ENCODE peak calls at places on chromosomes 13 and 19, in ten cellular contexts. R is gastrocnemius medialis, J is heart right ventricle, O is IMR-90, V is coronary artery, B is heart left ventricle, Z is pancreas, T is thyroid gland, M is AG04450, F is psoas muscle. E is an unnamed sample.
A peak's percentile ranks its signal among the peaks of the same experiment; 100 is the strongest.

GRCh38 chr13:114001331-114002008 is 27.6 kb upstream of the C13orf46 start:
- DNase-seq in R (no peak), B (peak; percentile 17), T (no peak), O (no peak), J (no peak), Z (peak; percentile 22), F (peak; percentile 17), V (no peak), M (no peak), E (no peak)

GRCh38 chr13:106010836-106011235 is 524.6 kb downstream of the EFNB2 start:
- DNase-seq in V (no peak), Z (no peak), M (no peak), J (no peak), T (no peak), F (no peak), R (no peak), B (no peak), O (no peak), E (no peak)

GRCh38 chr13:95349267-95349666 is 48.0 kb upstream of the ABCC4 start:
- DNase-seq in Z (no peak), F (no peak), J (peak; percentile 12), M (no peak), T (no peak), R (no peak), O (peak; percentile 40), V (no peak), B (no peak), E (no peak)

GRCh38 chr13:99087954-99088491 is 110.2 kb upstream of the DOCK9 start:
- DNase-seq in Z (peak; percentile 32), T (peak; percentile 29), F (no peak), O (no peak), J (peak; percentile 12), B (no peak), V (no peak), R (no peak), M (no peak), E (peak; percentile 45)

GRCh38 chr19:11244846-11245589 is 5.6 kb downstream of the ANGPTL8 start:
- DNase-seq in O (no peak), B (no peak), M (no peak), J (no peak), F (no peak), Z (no peak), R (no peak), T (no peak), V (no peak), E (no peak)

GRCh38 chr19:30214651-30215051 is 157.5 kb upstream of the ZNF536 start:
- DNase-seq in F (no peak), Z (no peak), M (no peak), B (no peak), R (no peak), O (no peak), T (no peak), J (no peak), V (no peak), E (no peak)

GRCh38 chr19:2986951-2987491 is 9.7 kb downstream of the TLE6 start:
- DNase-seq in F (no peak), O (no peak), Z (no peak), R (no peak), V (no peak), B (no peak), M (no peak), J (no peak), T (peak; percentile 63), E (peak; percentile 46)

GRCh38 chr19:11246941-11247340 is 7.5 kb downstream of the ANGPTL8 start:
- DNase-seq in F (no peak), J (no peak), O (no peak), R (no peak), Z (no peak), M (no peak), T (no peak), B (no peak), V (no peak), E (no peak)

GRCh38 chr19:39238209-39238608 is 6.6 kb downstream of the IFNL3 start:
- DNase-seq in F (no peak), V (no peak), B (no peak), Z (no peak), M (no peak), J (no peak), T (no peak), O (no peak), R (no peak), E (no peak)

GRCh38 chr19:39240421-39240820 is 4.4 kb downstream of the IFNL3 start:
- DNase-seq in F (no peak), R (no peak), B (no peak), Z (no peak), V (no peak), J (no peak), M (no peak), T (no peak), O (no peak), E (no peak)

GRCh38 chr19:39236527-39236926 is 8.3 kb downstream of the IFNL3 start:
- DNase-seq in F (no peak), J (no peak), Z (peak; percentile 29), B (no peak), O (no peak), R (no peak), T (no peak), V (no peak), M (no peak), E (no peak)

GRCh38 chr19:39238944-39239343 is 5.9 kb downstream of the IFNL3 start:
- DNase-seq in M (no peak), J (no peak), T (no peak), R (no peak), Z (no peak), B (no peak), V (no peak), F (no peak), O (no peak), E (no peak)

DNA sequence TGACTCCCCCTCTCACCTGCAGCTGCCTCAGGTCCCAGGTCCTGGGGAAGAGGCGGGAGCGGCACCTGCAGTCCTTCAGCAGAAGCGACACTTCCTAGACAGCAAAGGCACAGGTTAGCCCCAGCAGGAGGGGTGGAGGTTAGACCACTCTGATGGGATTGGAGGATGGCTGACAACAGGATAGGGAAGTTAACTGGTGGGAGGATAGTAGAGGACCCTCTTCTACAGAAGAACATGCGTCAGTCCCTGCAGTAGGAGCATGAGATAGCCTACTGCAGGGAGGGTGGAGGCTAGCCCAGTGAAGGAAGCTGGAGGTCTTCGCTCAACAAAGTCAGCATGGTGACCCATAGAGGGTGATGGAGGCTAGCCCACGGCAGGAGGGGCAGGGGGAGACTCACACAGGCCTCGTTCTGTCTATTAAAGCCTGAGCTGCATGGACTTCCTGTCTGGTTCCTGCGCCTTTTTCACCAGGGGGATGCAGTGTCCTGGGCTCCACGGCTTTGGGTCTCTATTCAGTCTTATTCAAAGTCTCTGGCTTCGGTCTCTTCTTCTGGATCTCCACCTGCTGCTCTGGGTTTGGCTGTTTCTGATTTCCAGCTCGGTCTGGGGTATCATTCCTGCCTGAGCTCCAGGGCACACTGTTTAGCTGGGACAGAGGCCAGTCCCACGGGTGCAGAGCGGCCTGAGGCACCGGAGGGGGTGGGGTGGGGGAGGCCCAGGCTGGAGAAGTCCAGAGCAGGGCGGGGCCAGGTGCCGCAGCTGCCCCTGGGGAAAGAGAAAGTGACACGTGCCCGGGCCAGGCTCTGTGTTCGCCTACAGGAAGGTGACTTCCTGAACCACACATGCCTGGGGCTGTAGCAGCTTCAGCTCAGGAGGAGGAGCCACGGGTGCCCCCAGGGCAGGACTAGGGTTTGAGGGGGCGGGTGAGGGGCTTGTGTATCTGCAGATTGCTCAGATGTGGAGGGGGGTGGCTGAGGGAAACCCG is 7.3 kb downstream of the IFNL3 start:
- DNase-seq in B (no peak), Z (peak; percentile 94), M (no peak), R (no peak), O (no peak), V (no peak), J (no peak), F (no peak), T (peak; percentile 65), E (peak; percentile 20)
- H3K4me3 ChIP-seq in B (no peak overlapping the region), Z (peak overlapping the region; percentile 15), M (no peak overlapping the region), R (no peak overlapping the region), O (no peak overlapping the region), V (no peak overlapping the region), J (no peak overlapping the region), F (no peak overlapping the region), T (no peak overlapping the region), E (no peak overlapping the region)

DNA sequence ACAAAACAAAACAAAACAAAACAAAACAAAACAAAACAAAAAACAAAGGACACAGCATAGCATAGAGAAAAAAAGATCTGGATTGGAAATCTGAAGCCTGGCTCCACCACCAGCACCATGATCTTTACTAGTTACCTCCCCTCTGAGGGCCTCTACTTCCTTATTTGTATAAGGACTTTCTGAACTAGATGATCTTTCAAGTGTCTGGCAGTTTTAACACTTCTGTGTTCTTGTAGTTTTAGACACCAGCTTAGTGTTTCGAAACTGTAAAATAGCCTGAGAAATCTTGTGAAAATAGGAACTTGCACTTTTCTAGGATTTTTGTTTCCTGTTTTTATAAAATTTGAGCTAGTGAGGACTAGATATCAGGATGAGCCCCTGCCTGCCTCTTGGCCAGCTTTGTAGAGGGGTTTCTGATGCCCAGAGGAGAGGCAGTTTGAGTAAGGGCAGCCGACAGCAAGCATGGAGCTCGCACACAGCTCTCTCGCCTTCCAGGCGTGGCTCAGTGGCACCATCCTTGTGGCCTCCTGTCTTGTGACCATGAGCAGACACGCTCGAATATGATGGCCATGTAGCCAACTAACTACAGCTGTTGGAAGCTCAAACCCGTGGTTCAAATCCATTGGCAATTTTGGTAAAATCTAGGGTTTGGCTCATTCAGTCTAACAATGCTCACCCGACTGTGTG is 319.0 kb downstream of the KCNRG start:
- DNase-seq in B (no peak), V (no peak), Z (no peak), O (no peak), M (no peak), T (no peak), F (no peak), R (no peak), J (no peak), E (no peak)
- H3K27ac ChIP-seq in B (no peak overlapping the region), V (no peak overlapping the region), Z (no peak overlapping the region), O (peak overlapping the region; percentile 68), M (no peak overlapping the region), T (no peak overlapping the region), F (no peak overlapping the region), R (no peak overlapping the region), J (no peak overlapping the region), E (no peak overlapping the region)

DNA sequence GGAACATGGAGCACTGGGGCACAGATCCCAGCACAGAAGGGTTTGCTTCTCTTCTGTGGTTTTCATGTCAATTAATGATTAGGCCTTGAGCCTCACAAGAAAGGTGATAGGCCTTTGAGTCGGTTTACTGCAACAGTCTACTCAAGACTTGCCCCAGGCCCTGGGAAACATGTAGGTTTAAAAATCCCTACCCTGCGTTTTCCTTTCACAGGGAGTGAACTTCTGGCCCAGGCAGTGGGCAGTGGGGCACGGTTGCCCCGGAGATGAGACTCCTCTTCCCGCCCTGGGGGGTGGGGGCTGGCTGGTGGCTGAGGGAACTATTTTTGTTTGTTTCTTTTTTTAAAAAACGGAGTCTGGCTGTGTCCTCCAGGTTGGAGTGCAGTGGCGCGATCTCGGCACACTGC is 597 bp upstream of the SPATA13 start:
- DNase-seq in F (no peak), J (no peak), V (no peak), Z (peak; percentile 57), O (no peak), T (no peak), M (no peak), R (no peak), B (no peak), E (no peak)
- H3K4me3 ChIP-seq in F (peak overlapping the region; percentile 81), J (peak overlapping the region; percentile 85), V (peak overlapping the region; percentile 86), Z (peak overlapping the region; percentile 86), O (peak overlapping the region; percentile 13), T (peak overlapping the region; percentile 81), M (peak overlapping the region; percentile 43), R (peak overlapping the region; percentile 54), B (no peak overlapping the region), E (peak overlapping the region; percentile 88)

DNA sequence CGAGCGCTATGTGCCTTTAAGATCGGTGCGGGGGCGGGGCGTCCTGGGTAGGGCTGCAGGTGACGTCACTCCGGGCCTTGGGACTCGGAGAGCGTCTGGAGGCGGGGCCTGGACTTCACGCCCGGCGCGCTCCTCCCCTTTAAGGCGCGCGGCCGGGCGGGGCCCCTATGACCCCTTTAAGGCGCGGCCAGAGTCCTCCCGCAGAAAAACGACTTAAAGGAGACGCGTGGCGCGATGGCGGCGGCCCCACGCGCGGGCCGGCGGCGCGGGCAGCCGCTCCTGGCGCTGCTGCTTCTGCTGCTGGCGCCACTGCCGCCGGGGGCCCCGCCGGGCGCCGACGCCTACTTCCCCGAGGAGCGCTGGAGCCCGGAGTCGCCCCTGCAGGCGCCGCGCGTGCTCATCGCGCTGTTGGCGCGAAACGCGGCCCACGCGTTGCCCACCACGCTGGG is at the start of gene COLGALT1:
- DNase-seq in V (peak; percentile 97), O (peak; percentile 94), J (peak; percentile 99), B (peak; percentile 99), M (peak; percentile 84), Z (peak; percentile 99), F (peak; percentile 99), T (peak; percentile 99), R (peak; percentile 97), E (peak; percentile 98)
- H3K27ac ChIP-seq in V (peak within 1 kb of the TSS; percentile 22), O (peak within 1 kb of the TSS; percentile 94), J (peak within 1 kb of the TSS; percentile 55), B (peak within 1 kb of the TSS; percentile 70), M (peak within 1 kb of the TSS; percentile 39), Z (peak within 1 kb of the TSS; percentile 67), F (peak within 1 kb of the TSS; percentile 78), T (peak within 1 kb of the TSS; percentile 55), R (peak within 1 kb of the TSS; percentile 86), E (peak within 1 kb of the TSS; percentile 78)

E was measured in WERI-Rb-1.